ENCODE peak calls at places on chromosomes 4 and X, in eight cellular contexts. Z is DND-41, K is brain microvascular endothelial cell, B is lung, U is tibial artery, H is thyroid gland, C is psoas muscle, Y is breast epithelium. D is an unnamed sample. For H3K36me3, the result is how much of the 10 kb centered on the place peaks cover.

GRCh38 chr4:37434469-37434868 is 189.9 kb downstream of the NWD2 start:
- DNase-seq in Y (no peak), B (no peak), U (no peak), H (no peak), C (no peak), Z (no peak), K (no peak), D (no peak)

GRCh38 chrX:147838465-147839131 is 73.1 kb upstream of the FMR1 start:
- DNase-seq in K (no peak), H (no peak), Z (no peak), B (no peak), Y (no peak), U (no peak), C (no peak), D (no peak)

GRCh38 chr4:109730294-109731051 is 603 bp upstream of the PLA2G12A start:
- DNase-seq in Z (no peak), U (peak), Y (peak), K (peak), B (peak), H (peak), C (peak), D (peak)

GRCh38 chrX:17680732-17681413 is 56.4 kb upstream of the SCML1 start:
- DNase-seq in U (no peak), Y (no peak), Z (no peak), B (no peak), H (no peak), K (no peak), C (no peak), D (no peak)

GRCh38 chr4:142567620-142568451 is 278.3 kb downstream of the INPP4B start:
- DNase-seq in U (no peak), Z (no peak), B (no peak), C (no peak), K (no peak), Y (no peak), H (no peak), D (no peak)

GRCh38 chr4:183393446-183393845 is 51.0 kb upstream of the CDKN2AIP start:
- DNase-seq in C (no peak), H (no peak), B (no peak), U (no peak), Z (no peak), Y (no peak), K (no peak), D (no peak)

GRCh38 chr4:106080376-106080775 is 185.1 kb downstream of the NPNT start:
- DNase-seq in B (no peak), Z (no peak), K (no peak), H (no peak), Y (no peak), C (no peak), U (no peak), D (no peak)

GRCh38 chr4:75726577-75726976 is 2.2 kb downstream of the USO1 start:
- DNase-seq in K (no peak), Z (no peak), C (no peak), H (peak), U (no peak), Y (no peak), B (no peak), D (no peak)

GRCh38 chr4:186698525-186698924 is 25.1 kb downstream of the FAT1 start:
- DNase-seq in U (no peak), H (no peak), K (no peak), Y (no peak), B (no peak), Z (no peak), C (no peak), D (no peak)

GRCh38 chr4:91448668-91449330 is 855.0 kb upstream of the GRID2 start:
- DNase-seq in B (no peak), Z (no peak), H (no peak), C (no peak), Y (no peak), U (no peak), K (no peak), D (no peak)

GRCh38 chrX:15790766-15791380 is 589 bp downstream of the ZRSR2 start:
- DNase-seq in Y (no peak), B (no peak), U (no peak), C (no peak), Z (no peak), H (no peak), K (no peak), D (no peak)

GRCh38 chr4:187840814-187841213 is 154.8 kb upstream of the ZFP42 start:
- DNase-seq in H (no peak), Z (no peak), U (no peak), Y (no peak), K (peak), C (no peak), B (no peak), D (no peak)

GRCh38 chrX:106356580-106356979 is 188.5 kb downstream of the PWWP3B start:
- DNase-seq in B (no peak), Y (no peak), H (no peak), K (no peak), Z (no peak), C (no peak), U (no peak), D (no peak)

GRCh38 chr4:145324161-145324560 is 143.8 kb upstream of the OTUD4 start:
- DNase-seq in B (no peak), H (no peak), Z (no peak), U (no peak), Y (no peak), K (no peak), C (no peak), D (no peak)

GRCh38 chrX:24574743-24575142 is 72.4 kb downstream of the PCYT1B start:
- DNase-seq in C (no peak), U (no peak), Z (no peak), K (no peak), Y (no peak), H (no peak), B (no peak), D (no peak)

GRCh38 chr4:80307774-80308465 is 27.6 kb upstream of the CFAP299 start:
- DNase-seq in H (peak), B (peak), K (peak), C (no peak), Y (no peak), Z (no peak), U (no peak), D (no peak)

GRCh38 chrX:72045141-72045540 is 86.6 kb downstream of the RTL5 start:
- DNase-seq in Z (no peak), C (no peak), Y (no peak), H (peak), U (no peak), K (no peak), B (no peak), D (no peak)

DNA sequence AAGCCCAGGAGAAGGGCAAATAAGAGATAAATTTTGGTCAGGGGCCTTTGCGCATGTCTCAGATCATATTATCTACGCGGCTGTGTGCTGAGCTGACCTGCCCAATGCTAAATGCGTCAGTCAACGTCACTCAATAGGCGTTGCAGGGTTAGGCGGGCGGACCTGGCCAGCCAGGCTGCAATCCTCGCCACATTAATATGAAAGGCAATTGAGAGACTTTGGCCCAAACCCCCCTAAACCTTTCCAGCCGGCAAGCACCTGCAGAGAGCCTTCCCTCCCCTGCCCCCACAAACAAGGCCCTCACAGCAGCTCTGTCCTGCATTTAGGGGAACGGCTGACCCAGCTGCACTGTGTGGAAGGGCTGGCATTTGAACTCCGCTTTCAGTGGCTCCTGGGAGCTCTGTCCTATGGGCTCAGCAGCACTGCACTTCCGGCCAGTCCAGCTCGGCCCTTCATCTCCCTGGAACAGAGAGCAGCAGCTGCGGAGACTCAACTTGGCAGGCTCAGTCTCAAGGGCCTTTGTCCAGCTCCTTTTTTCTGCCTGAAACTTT is 133.5 kb downstream of the AFAP1 start:
- DNase-seq in B (peak), H (peak), K (no peak), Z (no peak), U (peak), C (peak), Y (no peak), D (peak)
- H3K36me3 ChIP-seq in B (under half), H (under half), K (half or more), Z (under half), U (under half), C (under half), Y (under half), D (under half)

GRCh38 chrX:53481093-53481492 is 46.9 kb upstream of the HSD17B10 start:
- DNase-seq in Z (peak), B (no peak), Y (no peak), U (no peak), H (no peak), C (no peak), K (no peak), D (no peak)
- TF ChIP-seq CTCF in Z (peak), B (no peak), Y (no peak), U (no peak), H (no peak), C (no peak), K (peak), D (no peak)

GRCh38 chrX:1451676-1452496 is 823 bp downstream of the ASMTL start:
- DNase-seq in B (peak), C (peak), U (peak), Z (peak), K (no peak), Y (no peak), H (peak), D (no peak)

GRCh38 chrX:1453951-1454785 is 1.5 kb upstream of the ASMTL start:
- DNase-seq in Z (peak), Y (peak), B (peak), K (peak), U (peak), C (peak), H (peak), D (peak)

GRCh38 chrX:1451251-1451675 is 1.4 kb downstream of the ASMTL start:
- DNase-seq in H (no peak), C (no peak), Z (no peak), U (no peak), K (no peak), Y (no peak), B (no peak), D (no peak)

GRCh38 chrX:1453390-1453783 is 678 bp upstream of the ASMTL start:
- DNase-seq in Z (no peak), C (peak), B (peak), K (no peak), U (peak), Y (no peak), H (no peak), D (no peak)

GRCh38 chrX:1452497-1453389 is at the start of gene ASMTL:
- DNase-seq in U (peak), B (peak), H (peak), Z (peak), C (peak), Y (peak), K (peak), D (peak)
- H3K4me3 ChIP-seq in U (peak), B (peak), H (peak), Z (peak), C (peak), Y (peak), K (peak), D (peak)

DNA sequence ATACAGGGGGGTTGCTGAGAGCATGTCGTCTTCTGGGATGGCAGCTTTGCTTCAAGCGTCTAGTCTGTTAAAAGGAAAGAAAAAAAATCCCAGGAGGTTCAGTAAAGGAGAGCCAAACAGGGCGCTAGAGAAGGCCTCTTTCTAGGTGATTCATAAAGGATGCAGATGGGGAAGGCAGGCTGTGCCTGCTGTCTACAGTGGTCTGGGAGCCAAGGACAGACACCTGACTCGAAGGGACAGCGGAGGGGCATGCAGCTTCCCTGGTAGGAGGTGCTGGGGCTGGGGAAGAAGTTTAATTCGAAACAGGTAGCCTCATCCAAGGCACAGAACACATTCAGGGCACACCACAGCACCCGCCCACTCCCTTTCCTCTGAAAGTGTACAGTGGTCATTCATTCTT is 19.9 kb downstream of the BCOR start:
- DNase-seq in Z (no peak), H (no peak), C (no peak), B (no peak), K (no peak), U (no peak), Y (no peak), D (no peak)
- H3K36me3 ChIP-seq in Z (half or more), H (under half), C (under half), B (under half), K (under half), U (under half), Y (under half), D (under half)

GRCh38 chrX:56798866-56799864 is 70.1 kb downstream of the NBDY start:
- DNase-seq in Z (no peak), Y (peak), H (no peak), C (peak), B (peak), U (no peak), K (no peak), D (no peak)
- TF ChIP-seq CTCF in Z (no peak), Y (no peak), H (peak), C (peak), B (no peak), U (no peak), K (no peak), D (no peak)